ENCODE peak calls at places on chromosomes 11 and 22, in six cellular contexts. S is body of pancreas; Q is SK-N-SH; K is AG10803; N is CD8-positive, alpha-beta T cell; L is upper lobe of left lung. F is an unnamed sample.

GRCh38 chr11:19954899-19955298 is 205.4 kb downstream of the DBX1 start:
- DNase-seq in S (peak), Q (no peak), K (peak), N (no peak), L (no peak), F (peak)

GRCh38 chr11:35182317-35182939 is 43.5 kb downstream of the CD44 start:
- DNase-seq in S (no peak), Q (no peak), K (no peak), N (no peak), L (no peak), F (peak)

GRCh38 chr22:24503137-24503850 is 8.2 kb downstream of the UPB1 start:
- DNase-seq in S (peak), Q (peak), K (peak), N (peak), L (peak), F (peak)

GRCh38 chr11:67465190-67465522 is 3.9 kb downstream of the TMEM134 start:
- DNase-seq in S (no peak), Q (no peak), K (no peak), N (no peak), L (no peak), F (peak)

GRCh38 chr11:130071211-130071712 is 1.6 kb downstream of the APLP2 start:
- DNase-seq in S (no peak), Q (no peak), K (peak), N (no peak), L (peak), F (peak)

GRCh38 chr11:128904872-128905344 is 13.8 kb downstream of the KCNJ5 start:
- DNase-seq in S (peak), Q (peak), K (peak), N (no peak), L (peak), F (no peak)

GRCh38 chr11:118007040-118007439 is 20.8 kb downstream of the IL10RA start:
- DNase-seq in S (no peak), Q (no peak), K (no peak), N (no peak), L (no peak), F (no peak)

GRCh38 chr11:14905104-14906033 is 13.3 kb upstream of the CYP2R1 start:
- DNase-seq in S (peak), Q (peak), K (peak), N (peak), L (peak), F (peak)

GRCh38 chr11:35305670-35306382 is 113.5 kb downstream of the SLC1A2 start:
- DNase-seq in S (no peak), Q (peak), K (peak), N (peak), L (peak), F (peak)

GRCh38 chr11:73228268-73229134 is 10.4 kb downstream of the P2RY2 start:
- DNase-seq in S (no peak), Q (peak), K (no peak), N (no peak), L (peak), F (no peak)

GRCh38 chr22:40463017-40463631 is 92.7 kb downstream of the SGSM3 start:
- DNase-seq in S (no peak), Q (no peak), K (no peak), N (no peak), L (peak), F (no peak)

GRCh38 chr11:447923-448731 is 2.0 kb upstream of the PTDSS2 start:
- DNase-seq in S (peak), Q (peak), K (peak), N (peak), L (peak), F (peak)

GRCh38 chr11:18135308-18135707 is 2.9 kb downstream of the MRGPRX3 start:
- DNase-seq in S (no peak), Q (no peak), K (no peak), N (no peak), L (no peak), F (no peak)

GRCh38 chr22:45978275-45978713 is 1.3 kb upstream of the WNT7B start:
- DNase-seq in S (no peak), Q (no peak), K (no peak), N (no peak), L (no peak), F (no peak)

GRCh38 chr11:17506314-17506713 is 29.7 kb upstream of the ABCC8 start:
- DNase-seq in S (no peak), Q (no peak), K (no peak), N (no peak), L (no peak), F (no peak)

GRCh38 chr11:6719588-6719987 is 36.4 kb upstream of the MRPL17 start:
- DNase-seq in S (no peak), Q (no peak), K (no peak), N (no peak), L (no peak), F (no peak)

GRCh38 chr11:46127150-46127638 is 5.9 kb upstream of the PHF21A start:
- DNase-seq in S (no peak), Q (peak), K (peak), N (peak), L (peak), F (peak)

GRCh38 chr22:38314140-38314991 is 2.9 kb downstream of the CSNK1E start:
- DNase-seq in S (no peak), Q (no peak), K (peak), N (no peak), L (no peak), F (peak)
- H3K4me3 ChIP-seq in S (no peak), Q (peak), K (peak), N (no peak), L (peak), F (peak)

GRCh38 chr11:70378506-70379134 is 19.7 kb upstream of the CTTN start:
- DNase-seq in S (no peak), Q (no peak), K (no peak), N (no peak), L (no peak), F (no peak)
- TF ChIP-seq CTCF in S (no peak), Q (no peak), K (no peak), N (no peak), L (no peak), F (peak)

GRCh38 chr11:27722945-27723344 is 22.7 kb upstream of the BDNF start:
- DNase-seq in S (no peak), Q (peak), K (peak), N (no peak), L (no peak), F (no peak)

GRCh38 chr11:27723685-27724084 is 23.4 kb upstream of the BDNF start:
- DNase-seq in S (no peak), Q (no peak), K (peak), N (no peak), L (no peak), F (no peak)

GRCh38 chr11:27720277-27720830 is 20.1 kb upstream of the BDNF start:
- DNase-seq in S (no peak), Q (peak), K (no peak), N (no peak), L (no peak), F (peak)

GRCh38 chr11:27721505-27722116 is 21.4 kb upstream of the BDNF start:
- DNase-seq in S (no peak), Q (no peak), K (no peak), N (no peak), L (no peak), F (no peak)

DNA sequence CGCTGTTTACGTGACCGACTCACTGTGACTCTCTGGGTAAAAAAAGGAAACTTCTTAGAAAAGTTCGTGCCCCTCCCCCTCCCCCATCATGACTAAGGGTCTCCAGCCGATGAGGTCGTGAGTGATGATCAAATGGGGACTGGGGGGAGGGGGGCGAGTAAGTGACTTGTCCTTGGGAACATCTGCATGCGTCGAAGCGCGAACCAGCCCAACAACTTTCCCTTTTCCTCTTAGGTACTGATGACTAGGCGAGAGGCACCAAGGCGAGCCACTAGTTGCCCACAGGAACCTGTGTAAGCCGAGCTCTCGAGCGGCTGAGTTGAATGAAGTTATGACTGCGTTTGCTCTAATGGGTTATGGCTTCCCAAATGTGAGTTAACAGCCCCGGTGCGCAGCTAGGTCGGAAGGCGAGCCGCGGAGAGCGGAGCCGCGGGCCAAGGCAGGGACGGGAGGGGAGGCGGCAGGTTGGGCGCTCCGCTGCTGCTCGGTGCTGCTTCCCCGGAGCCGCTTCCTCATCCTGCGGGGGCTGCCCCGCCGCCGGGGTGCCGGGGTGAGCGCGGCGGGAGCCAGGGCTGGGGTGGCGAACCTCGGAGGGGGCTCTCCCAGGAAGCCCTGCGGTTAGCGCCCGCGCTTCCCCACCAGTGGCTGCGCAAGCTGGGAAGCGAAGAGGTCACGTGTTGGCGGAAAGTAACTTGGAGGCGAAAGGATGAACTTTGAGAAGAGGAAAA is 22.0 kb upstream of the BDNF start:
- DNase-seq in S (no peak), Q (peak), K (peak), N (no peak), L (no peak), F (peak)
- H3K4me3 ChIP-seq in S (no peak), Q (peak), K (peak), N (no peak), L (peak), F (peak)

GRCh38 chr11:119706887-119707286 is 22.1 kb downstream of the NECTIN1 start:
- DNase-seq in S (no peak), Q (no peak), K (no peak), N (no peak), L (no peak), F (no peak)
- TF ChIP-seq CTCF in S (peak), Q (peak), K (no peak), N (no peak), L (no peak), F (peak)

GRCh38 chr11:71393283-71393682 is 54.9 kb downstream of the DHCR7 start:
- DNase-seq in S (no peak), Q (no peak), K (no peak), N (no peak), L (no peak), F (no peak)
- H3K4me3 ChIP-seq in S (no peak), Q (no peak), K (no peak), N (no peak), L (no peak), F (no peak)

GRCh38 chr22:36727927-36728488 is 24.5 kb upstream of the CACNG2 start:
- DNase-seq in S (no peak), Q (no peak), K (no peak), N (no peak), L (no peak), F (no peak)
- TF ChIP-seq CTCF in S (no peak), Q (no peak), K (no peak), N (no peak), L (no peak), F (no peak)

GRCh38 chr11:9001736-9002135 is 2.1 kb downstream of the NRIP3 start:
- DNase-seq in S (no peak), Q (no peak), K (peak), N (no peak), L (peak), F (peak)

GRCh38 chr11:9004310-9004945 is 627 bp upstream of the NRIP3 start:
- DNase-seq in S (peak), Q (no peak), K (no peak), N (no peak), L (peak), F (no peak)

GRCh38 chr11:9005087-9005486 is 1.3 kb upstream of the NRIP3 start:
- DNase-seq in S (no peak), Q (no peak), K (no peak), N (no peak), L (no peak), F (no peak)

GRCh38 chr11:9003573-9004309 is at the start of gene NRIP3:
- DNase-seq in S (peak), Q (peak), K (peak), N (peak), L (peak), F (peak)

GRCh38 chr11:9002920-9003572 is 755 bp downstream of the NRIP3 start:
- DNase-seq in S (no peak), Q (no peak), K (no peak), N (no peak), L (no peak), F (no peak)
- H3K4me3 ChIP-seq in S (no peak), Q (peak), K (peak), N (peak), L (peak), F (peak)

GRCh38 chr11:115391598-115391997 is 112.6 kb downstream of the CADM1 start:
- DNase-seq in S (no peak), Q (peak), K (no peak), N (no peak), L (no peak), F (no peak)
- TF ChIP-seq CTCF in S (no peak), Q (no peak), K (no peak), N (no peak), L (no peak), F (no peak)

DNA sequence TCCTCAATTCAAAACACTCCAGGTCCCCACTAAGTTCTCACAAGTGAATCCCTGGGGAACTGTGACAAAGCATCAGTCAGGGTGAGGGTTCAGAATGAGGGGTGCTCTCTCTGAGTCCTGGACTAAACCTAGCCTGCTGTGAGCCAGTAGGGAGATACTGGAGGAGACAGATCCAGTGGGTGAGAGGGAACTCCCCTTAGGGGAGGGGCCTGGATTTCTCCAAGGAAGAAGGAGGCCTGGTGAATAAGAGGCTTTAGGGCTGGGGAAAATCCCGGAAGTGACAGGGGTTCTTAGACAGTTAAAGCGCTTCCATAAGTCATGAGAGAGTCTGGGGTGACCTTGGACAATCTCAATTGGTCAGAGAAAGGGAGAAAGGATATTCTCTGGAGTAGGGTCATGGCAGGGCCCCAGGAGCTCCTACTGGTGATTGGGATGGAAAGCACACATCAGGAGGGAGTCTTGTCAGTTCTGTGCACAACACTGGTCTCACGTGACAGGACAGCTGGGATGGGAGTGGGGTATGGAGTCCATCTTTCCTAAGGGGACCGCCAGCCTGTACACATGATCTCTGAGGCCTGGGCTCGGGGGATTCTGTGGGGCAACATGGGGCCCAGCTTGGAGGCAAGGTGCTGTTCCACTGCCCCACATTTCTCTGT is 1.5 kb downstream of the TBC1D10A start:
- DNase-seq in S (no peak), Q (no peak), K (peak), N (no peak), L (peak), F (peak)
- H3K4me3 ChIP-seq in S (no peak), Q (peak), K (peak), N (peak), L (peak), F (peak)

GRCh38 chr22:20550057-20550817 is 42.8 kb downstream of the MED15 start:
- DNase-seq in S (no peak), Q (no peak), K (no peak), N (no peak), L (no peak), F (no peak)

GRCh38 chr22:20550851-20551744 is 43.7 kb downstream of the MED15 start:
- DNase-seq in S (no peak), Q (no peak), K (peak), N (peak), L (no peak), F (peak)

GRCh38 chr22:20552450-20552894 is 45.1 kb downstream of the MED15 start:
- DNase-seq in S (peak), Q (no peak), K (peak), N (no peak), L (peak), F (no peak)

GRCh38 chr22:20552913-20553401 is 45.5 kb downstream of the MED15 start:
- DNase-seq in S (no peak), Q (no peak), K (no peak), N (no peak), L (no peak), F (no peak)

GRCh38 chr22:20551805-20552449 is 44.5 kb downstream of the MED15 start:
- DNase-seq in S (peak), Q (no peak), K (peak), N (no peak), L (no peak), F (no peak)
- TF ChIP-seq CTCF in S (peak), Q (no peak), K (peak), N (peak), L (peak), F (no peak)

F was measured in epithelial cell of esophagus.